ENCODE peak calls at places on chromosomes 5 and 9, in nine cellular contexts. One of them, this sample, is unnamed.

GRCh38 chr5:105632043-105632442 is 2038.7 kb downstream of the EFNA5 start:
- DNase-seq in colonic mucosa: no peak
- DNase-seq in naive thymus-derived CD4-positive, alpha-beta T cell: no peak
- DNase-seq in Karpas-422: no peak
- DNase-seq in prostate gland: no peak
- DNase-seq in aorta: no peak
- DNase-seq in psoas muscle: no peak
- DNase-seq in fibroblast of lung: peak; percentile 8
- DNase-seq in ovary: no peak
- DNase-seq in this sample: no peak

GRCh38 chr5:39427225-39427624 is 2.4 kb upstream of the DAB2 start:
- DNase-seq in prostate gland: no peak
- DNase-seq in naive thymus-derived CD4-positive, alpha-beta T cell: no peak
- DNase-seq in psoas muscle: no peak
- DNase-seq in colonic mucosa: no peak
- DNase-seq in fibroblast of lung: peak; percentile 68
- DNase-seq in ovary: no peak
- DNase-seq in Karpas-422: no peak
- DNase-seq in aorta: no peak
- DNase-seq in this sample: no peak

GRCh38 chr5:149839761-149840160 is 104.8 kb downstream of the PDE6A start:
- DNase-seq in Karpas-422: no peak
- DNase-seq in psoas muscle: no peak
- DNase-seq in prostate gland: no peak
- DNase-seq in ovary: no peak
- DNase-seq in naive thymus-derived CD4-positive, alpha-beta T cell: no peak
- DNase-seq in fibroblast of lung: no peak
- DNase-seq in colonic mucosa: no peak
- DNase-seq in aorta: no peak
- DNase-seq in this sample: no peak

GRCh38 chr5:167982-168660 is 23.2 kb upstream of the LRRC14B start:
- DNase-seq in psoas muscle: peak; percentile 8
- DNase-seq in aorta: no peak
- DNase-seq in colonic mucosa: no peak
- DNase-seq in naive thymus-derived CD4-positive, alpha-beta T cell: no peak
- DNase-seq in Karpas-422: no peak
- DNase-seq in prostate gland: no peak
- DNase-seq in fibroblast of lung: peak; percentile 98
- DNase-seq in ovary: peak; percentile 63
- DNase-seq in this sample: no peak

GRCh38 chr9:70563437-70564204 is 149.2 kb upstream of the KLF9 start:
- DNase-seq in fibroblast of lung: peak; percentile 88
- DNase-seq in Karpas-422: no peak
- DNase-seq in psoas muscle: no peak
- DNase-seq in naive thymus-derived CD4-positive, alpha-beta T cell: peak; percentile 78
- DNase-seq in colonic mucosa: no peak
- DNase-seq in ovary: no peak
- DNase-seq in prostate gland: no peak
- DNase-seq in aorta: peak; percentile 56
- DNase-seq in this sample: no peak

GRCh38 chr9:126384926-126385325 is 58.3 kb downstream of the MVB12B start:
- DNase-seq in colonic mucosa: no peak
- DNase-seq in Karpas-422: no peak
- DNase-seq in aorta: no peak
- DNase-seq in psoas muscle: no peak
- DNase-seq in ovary: no peak
- DNase-seq in fibroblast of lung: no peak
- DNase-seq in prostate gland: no peak
- DNase-seq in naive thymus-derived CD4-positive, alpha-beta T cell: no peak
- DNase-seq in this sample: no peak

GRCh38 chr5:139958749-139959148 is 84.3 kb downstream of the NRG2 start:
- DNase-seq in colonic mucosa: no peak
- DNase-seq in aorta: no peak
- DNase-seq in fibroblast of lung: no peak
- DNase-seq in Karpas-422: no peak
- DNase-seq in ovary: no peak
- DNase-seq in psoas muscle: no peak
- DNase-seq in naive thymus-derived CD4-positive, alpha-beta T cell: no peak
- DNase-seq in prostate gland: no peak
- DNase-seq in this sample: no peak

GRCh38 chr5:159971931-159972461 is 36.9 kb upstream of the TTC1 start:
- DNase-seq in prostate gland: no peak
- DNase-seq in naive thymus-derived CD4-positive, alpha-beta T cell: no peak
- DNase-seq in aorta: no peak
- DNase-seq in colonic mucosa: no peak
- DNase-seq in Karpas-422: no peak
- DNase-seq in ovary: no peak
- DNase-seq in psoas muscle: no peak
- DNase-seq in fibroblast of lung: peak; percentile 28
- DNase-seq in this sample: no peak

GRCh38 chr5:159061186-159061796 is 38.4 kb downstream of the EBF1 start:
- DNase-seq in Karpas-422: no peak
- DNase-seq in psoas muscle: peak; percentile 70
- DNase-seq in colonic mucosa: no peak
- DNase-seq in prostate gland: no peak
- DNase-seq in aorta: peak; percentile 82
- DNase-seq in fibroblast of lung: peak; percentile 87
- DNase-seq in ovary: peak; percentile 62
- DNase-seq in naive thymus-derived CD4-positive, alpha-beta T cell: no peak
- DNase-seq in this sample: no peak

GRCh38 chr5:175658299-175659145 is 651 bp downstream of the HRH2 start:
- DNase-seq in Karpas-422: no peak
- DNase-seq in prostate gland: no peak
- DNase-seq in ovary: no peak
- DNase-seq in naive thymus-derived CD4-positive, alpha-beta T cell: no peak
- DNase-seq in fibroblast of lung: no peak
- DNase-seq in psoas muscle: no peak
- DNase-seq in aorta: peak; percentile 60
- DNase-seq in colonic mucosa: no peak
- DNase-seq in this sample: no peak

GRCh38 chr5:112594060-112594850 is 143.4 kb upstream of the APC start:
- DNase-seq in psoas muscle: no peak
- DNase-seq in naive thymus-derived CD4-positive, alpha-beta T cell: no peak
- DNase-seq in Karpas-422: peak; percentile 88
- DNase-seq in prostate gland: peak; percentile 40
- DNase-seq in ovary: no peak
- DNase-seq in fibroblast of lung: peak; percentile 7
- DNase-seq in colonic mucosa: no peak
- DNase-seq in aorta: no peak
- DNase-seq in this sample: no peak

GRCh38 chr5:33023649-33024048 is 312.5 kb downstream of the NPR3 start:
- DNase-seq in psoas muscle: no peak
- DNase-seq in ovary: no peak
- DNase-seq in Karpas-422: no peak
- DNase-seq in prostate gland: no peak
- DNase-seq in naive thymus-derived CD4-positive, alpha-beta T cell: no peak
- DNase-seq in fibroblast of lung: peak; percentile 63
- DNase-seq in aorta: no peak
- DNase-seq in colonic mucosa: no peak
- DNase-seq in this sample: no peak

GRCh38 chr9:98080346-98080745 is 23.8 kb downstream of the NANS start:
- DNase-seq in aorta: no peak
- DNase-seq in naive thymus-derived CD4-positive, alpha-beta T cell: no peak
- DNase-seq in Karpas-422: no peak
- DNase-seq in fibroblast of lung: peak; percentile 22
- DNase-seq in prostate gland: no peak
- DNase-seq in psoas muscle: no peak
- DNase-seq in ovary: no peak
- DNase-seq in colonic mucosa: no peak
- DNase-seq in this sample: no peak

GRCh38 chr5:173515526-173515925 is 100.9 kb downstream of the BOD1 start:
- DNase-seq in prostate gland: no peak
- DNase-seq in fibroblast of lung: peak; percentile 33
- DNase-seq in psoas muscle: no peak
- DNase-seq in naive thymus-derived CD4-positive, alpha-beta T cell: no peak
- DNase-seq in colonic mucosa: no peak
- DNase-seq in ovary: no peak
- DNase-seq in aorta: no peak
- DNase-seq in Karpas-422: no peak
- DNase-seq in this sample: no peak

GRCh38 chr9:137387891-137388560 is 34.9 kb downstream of the EXD3 start:
- DNase-seq in psoas muscle: no peak
- DNase-seq in prostate gland: no peak
- DNase-seq in ovary: no peak
- DNase-seq in fibroblast of lung: no peak
- DNase-seq in Karpas-422: no peak
- DNase-seq in colonic mucosa: no peak
- DNase-seq in aorta: no peak
- DNase-seq in naive thymus-derived CD4-positive, alpha-beta T cell: no peak
- DNase-seq in this sample: no peak
- H3K9me3 ChIP-seq in psoas muscle: no peaks in the 10 kb centered on the region
- H3K9me3 ChIP-seq in prostate gland: no peaks in the 10 kb centered on the region
- H3K9me3 ChIP-seq in ovary: no peaks in the 10 kb centered on the region
- H3K9me3 ChIP-seq in fibroblast of lung: no peaks in the 10 kb centered on the region
- H3K9me3 ChIP-seq in Karpas-422: no peaks in the 10 kb centered on the region
- H3K9me3 ChIP-seq in colonic mucosa: no peaks in the 10 kb centered on the region
- H3K9me3 ChIP-seq in aorta: no peaks in the 10 kb centered on the region
- H3K9me3 ChIP-seq in naive thymus-derived CD4-positive, alpha-beta T cell: no peaks in the 10 kb centered on the region
- H3K9me3 ChIP-seq in this sample: no peaks in the 10 kb centered on the region

GRCh38 chr5:80034559-80034958 is 589 bp upstream of the THBS4 start:
- DNase-seq in Karpas-422: no peak
- DNase-seq in psoas muscle: no peak
- DNase-seq in naive thymus-derived CD4-positive, alpha-beta T cell: no peak
- DNase-seq in fibroblast of lung: no peak
- DNase-seq in prostate gland: no peak
- DNase-seq in colonic mucosa: no peak
- DNase-seq in ovary: no peak
- DNase-seq in aorta: no peak
- DNase-seq in this sample: no peak

GRCh38 chr5:80033513-80033912 is 1.6 kb upstream of the THBS4 start:
- DNase-seq in prostate gland: no peak
- DNase-seq in colonic mucosa: no peak
- DNase-seq in fibroblast of lung: no peak
- DNase-seq in psoas muscle: no peak
- DNase-seq in Karpas-422: no peak
- DNase-seq in naive thymus-derived CD4-positive, alpha-beta T cell: no peak
- DNase-seq in ovary: no peak
- DNase-seq in aorta: no peak
- DNase-seq in this sample: no peak

GRCh38 chr5:80035839-80036238 is 691 bp downstream of the THBS4 start:
- DNase-seq in psoas muscle: no peak
- DNase-seq in prostate gland: no peak
- DNase-seq in naive thymus-derived CD4-positive, alpha-beta T cell: no peak
- DNase-seq in aorta: no peak
- DNase-seq in ovary: no peak
- DNase-seq in Karpas-422: no peak
- DNase-seq in colonic mucosa: no peak
- DNase-seq in fibroblast of lung: no peak
- DNase-seq in this sample: no peak

GRCh38 chr5:80036621-80037020 is 1.5 kb downstream of the THBS4 start:
- DNase-seq in ovary: no peak
- DNase-seq in aorta: no peak
- DNase-seq in Karpas-422: peak; percentile 64
- DNase-seq in colonic mucosa: no peak
- DNase-seq in naive thymus-derived CD4-positive, alpha-beta T cell: no peak
- DNase-seq in fibroblast of lung: no peak
- DNase-seq in psoas muscle: no peak
- DNase-seq in prostate gland: no peak
- DNase-seq in this sample: no peak

DNA sequence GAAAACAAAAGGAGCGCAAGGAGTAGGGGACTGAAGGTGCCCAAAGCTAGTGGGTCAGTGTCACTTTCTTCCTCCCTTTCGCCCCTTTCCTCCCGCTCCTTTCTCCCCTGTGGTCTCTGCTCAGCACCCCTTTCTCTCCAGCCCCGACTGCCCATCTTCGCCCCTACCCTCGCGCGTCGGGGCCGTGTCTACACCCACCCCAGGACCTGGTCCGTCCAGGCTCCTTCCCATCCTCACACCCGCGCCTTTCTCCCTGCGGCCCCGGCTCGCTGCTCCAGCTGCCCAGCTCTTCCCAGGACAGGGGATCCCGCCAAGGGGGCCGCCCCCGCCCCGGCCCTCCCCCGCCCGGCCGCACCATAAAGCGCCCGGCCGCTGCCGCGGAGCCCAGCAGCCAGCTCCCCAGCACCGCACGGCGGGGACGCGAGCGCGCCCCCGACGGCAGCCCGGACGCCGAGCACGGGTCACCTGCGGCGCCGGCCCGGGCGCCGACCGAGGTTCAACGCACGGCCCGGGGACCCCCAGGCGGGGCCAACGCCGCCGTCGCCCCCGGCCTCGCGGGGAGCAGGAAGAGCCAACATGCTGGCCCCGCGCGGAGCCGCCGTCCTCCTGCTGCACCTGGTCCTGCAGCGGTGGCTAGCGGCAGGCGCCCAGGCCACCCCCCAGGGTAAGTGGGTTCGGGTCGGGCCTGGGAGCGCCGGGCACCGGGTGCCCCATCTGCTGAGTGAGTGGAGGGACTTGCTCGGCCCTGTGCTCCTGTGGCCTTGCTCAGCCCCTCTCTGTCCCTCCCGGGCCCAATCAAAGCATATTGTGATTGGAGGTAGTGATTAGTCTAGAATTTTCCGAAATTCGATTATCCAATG is at the start of gene THBS4:
- DNase-seq in ovary: no peak
- DNase-seq in psoas muscle: peak; percentile 46
- DNase-seq in Karpas-422: no peak
- DNase-seq in prostate gland: no peak
- DNase-seq in colonic mucosa: no peak
- DNase-seq in naive thymus-derived CD4-positive, alpha-beta T cell: no peak
- DNase-seq in fibroblast of lung: no peak
- DNase-seq in aorta: no peak
- DNase-seq in this sample: no peak
- H3K4me3 ChIP-seq in ovary: no peak within 1 kb of the TSS
- H3K4me3 ChIP-seq in psoas muscle: peak within 1 kb of the TSS; percentile 59
- H3K4me3 ChIP-seq in Karpas-422: no peak within 1 kb of the TSS
- H3K4me3 ChIP-seq in prostate gland: peak within 1 kb of the TSS; percentile 12
- H3K4me3 ChIP-seq in colonic mucosa: no peak within 1 kb of the TSS
- H3K4me3 ChIP-seq in naive thymus-derived CD4-positive, alpha-beta T cell: no peak within 1 kb of the TSS
- H3K4me3 ChIP-seq in fibroblast of lung: no peak within 1 kb of the TSS
- H3K4me3 ChIP-seq in aorta: peak within 1 kb of the TSS; percentile 4
- H3K4me3 ChIP-seq in this sample: peak within 1 kb of the TSS; percentile 38

GRCh38 chr5:178332096-178332780 is 99.6 kb upstream of the PHYKPL start:
- DNase-seq in ovary: no peak
- DNase-seq in naive thymus-derived CD4-positive, alpha-beta T cell: no peak
- DNase-seq in aorta: peak; percentile 18
- DNase-seq in prostate gland: peak; percentile 53
- DNase-seq in psoas muscle: no peak
- DNase-seq in colonic mucosa: no peak
- DNase-seq in fibroblast of lung: no peak
- DNase-seq in Karpas-422: no peak
- DNase-seq in this sample: no peak
- H3K9me3 ChIP-seq in ovary: no peaks in the 10 kb centered on the region
- H3K9me3 ChIP-seq in naive thymus-derived CD4-positive, alpha-beta T cell: no peaks in the 10 kb centered on the region
- H3K9me3 ChIP-seq in aorta: no peaks in the 10 kb centered on the region
- H3K9me3 ChIP-seq in prostate gland: no peaks in the 10 kb centered on the region
- H3K9me3 ChIP-seq in psoas muscle: no peaks in the 10 kb centered on the region
- H3K9me3 ChIP-seq in colonic mucosa: no peaks in the 10 kb centered on the region
- H3K9me3 ChIP-seq in fibroblast of lung: no peaks in the 10 kb centered on the region
- H3K9me3 ChIP-seq in Karpas-422: no peaks in the 10 kb centered on the region
- H3K9me3 ChIP-seq in this sample: no peaks in the 10 kb centered on the region

DNA sequence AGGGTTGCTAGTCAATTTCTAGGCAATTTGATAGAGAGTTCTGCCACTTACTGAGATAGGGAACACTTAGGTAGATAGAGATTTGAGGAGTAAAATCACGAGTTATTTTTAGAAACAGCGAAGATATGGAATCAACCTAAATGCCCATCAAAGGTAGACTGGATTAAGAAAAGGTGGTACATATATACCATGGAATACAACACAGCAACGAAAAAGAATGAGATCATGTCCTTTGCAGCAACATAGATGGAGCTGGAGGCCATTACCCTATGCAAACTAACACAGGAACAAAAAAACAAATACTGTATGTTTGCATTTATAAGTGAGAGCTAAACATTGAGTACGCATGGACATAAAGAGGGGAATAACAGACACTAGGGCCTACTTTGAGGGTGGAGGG is 9.7 kb downstream of the ELL2 start:
- DNase-seq in colonic mucosa: no peak
- DNase-seq in naive thymus-derived CD4-positive, alpha-beta T cell: no peak
- DNase-seq in aorta: no peak
- DNase-seq in fibroblast of lung: no peak
- DNase-seq in ovary: no peak
- DNase-seq in Karpas-422: no peak
- DNase-seq in prostate gland: no peak
- DNase-seq in psoas muscle: no peak
- DNase-seq in this sample: no peak
- H3K4me3 ChIP-seq in colonic mucosa: no peak overlapping the region
- H3K4me3 ChIP-seq in naive thymus-derived CD4-positive, alpha-beta T cell: no peak overlapping the region
- H3K4me3 ChIP-seq in aorta: no peak overlapping the region
- H3K4me3 ChIP-seq in fibroblast of lung: no peak overlapping the region
- H3K4me3 ChIP-seq in ovary: no peak overlapping the region
- H3K4me3 ChIP-seq in Karpas-422: no peak overlapping the region
- H3K4me3 ChIP-seq in prostate gland: no peak overlapping the region
- H3K4me3 ChIP-seq in psoas muscle: no peak overlapping the region
- H3K4me3 ChIP-seq in this sample: no peak overlapping the region